ENCODE peak calls at places on chromosome 22, in six cellular contexts. H, D, R, F, Y and U are unnamed samples. For H3K9me3, the result is how much of the 10 kb centered on the place peaks cover.

GRCh38 chr22:21603973-21604372 is 25.8 kb downstream of the YDJC start:
- DNase-seq in R (no peak), Y (no peak), D (no peak), F (no peak), H (no peak), U (no peak)

GRCh38 chr22:45344339-45344738 is 34.6 kb downstream of the FAM118A start:
- DNase-seq in H (no peak), D (no peak), R (no peak), Y (no peak), F (peak), U (no peak)

GRCh38 chr22:35842954-35843353 is 125.3 kb downstream of the APOL5 start:
- DNase-seq in Y (no peak), D (no peak), R (no peak), F (peak), H (no peak), U (no peak)

GRCh38 chr22:38189104-38189503 is 7.5 kb upstream of the PLA2G6 start:
- DNase-seq in H (no peak), Y (no peak), F (no peak), D (no peak), R (no peak), U (no peak)

GRCh38 chr22:49370841-49371301 is 456.8 kb downstream of the BRD1 start:
- DNase-seq in Y (no peak), F (no peak), D (peak), H (peak), R (no peak), U (no peak)

GRCh38 chr22:18021431-18021830 is 2.9 kb downstream of the MICAL3 start:
- DNase-seq in R (no peak), Y (no peak), F (no peak), D (no peak), H (no peak), U (no peak)

GRCh38 chr22:48707749-48708557 is 1119.7 kb downstream of the BRD1 start:
- DNase-seq in H (peak), F (no peak), R (peak), Y (no peak), D (no peak), U (no peak)

GRCh38 chr22:30212363-30212995 is 34.1 kb downstream of the LIF start:
- DNase-seq in D (peak), H (peak), R (no peak), F (peak), Y (peak), U (no peak)

GRCh38 chr22:49042066-49042465 is 785.6 kb downstream of the BRD1 start:
- DNase-seq in H (no peak), R (no peak), D (no peak), Y (no peak), F (no peak), U (no peak)

GRCh38 chr22:36145881-36146280 is 14.7 kb downstream of the APOL3 start:
- DNase-seq in F (no peak), D (no peak), Y (no peak), H (no peak), R (no peak), U (no peak)

GRCh38 chr22:32378703-32379272 is 21.1 kb downstream of the RFPL3 start:
- DNase-seq in Y (peak), F (peak), H (no peak), R (peak), D (no peak), U (no peak)

GRCh38 chr22:44091021-44091721 is 67.1 kb downstream of the PARVB start:
- DNase-seq in R (no peak), Y (no peak), H (peak), D (no peak), F (peak), U (no peak)

GRCh38 chr22:37419916-37420655 is 7.2 kb downstream of the ELFN2 start:
- DNase-seq in Y (no peak), F (no peak), R (peak), H (peak), D (no peak), U (no peak)

GRCh38 chr22:26648011-26648497 is 9.3 kb upstream of the MIAT start:
- DNase-seq in Y (peak), D (no peak), H (no peak), F (no peak), R (no peak), U (no peak)

GRCh38 chr22:39731881-39732555 is 161.5 kb downstream of the CACNA1I start:
- DNase-seq in H (no peak), D (no peak), F (no peak), R (no peak), Y (no peak), U (no peak)
- TF ChIP-seq CTCF in H (no peak), D (no peak), F (no peak), R (no peak), Y (no peak), U (no peak)

GRCh38 chr22:47571616-47572015 is 809.2 kb downstream of the TBC1D22A start:
- DNase-seq in H (no peak), D (no peak), F (no peak), Y (no peak), R (peak), U (no peak)
- H3K9me3 ChIP-seq in H (under half), D (under half), F (under half), Y (under half), R (under half), U (under half)

GRCh38 chr22:23822101-23822671 is 16.6 kb downstream of the DERL3 start:
- DNase-seq in R (peak), D (peak), F (no peak), H (peak), Y (no peak), U (no peak)
- H3K27ac ChIP-seq in R (no peak), D (no peak), F (no peak), H (peak), Y (no peak), U (no peak)

DNA sequence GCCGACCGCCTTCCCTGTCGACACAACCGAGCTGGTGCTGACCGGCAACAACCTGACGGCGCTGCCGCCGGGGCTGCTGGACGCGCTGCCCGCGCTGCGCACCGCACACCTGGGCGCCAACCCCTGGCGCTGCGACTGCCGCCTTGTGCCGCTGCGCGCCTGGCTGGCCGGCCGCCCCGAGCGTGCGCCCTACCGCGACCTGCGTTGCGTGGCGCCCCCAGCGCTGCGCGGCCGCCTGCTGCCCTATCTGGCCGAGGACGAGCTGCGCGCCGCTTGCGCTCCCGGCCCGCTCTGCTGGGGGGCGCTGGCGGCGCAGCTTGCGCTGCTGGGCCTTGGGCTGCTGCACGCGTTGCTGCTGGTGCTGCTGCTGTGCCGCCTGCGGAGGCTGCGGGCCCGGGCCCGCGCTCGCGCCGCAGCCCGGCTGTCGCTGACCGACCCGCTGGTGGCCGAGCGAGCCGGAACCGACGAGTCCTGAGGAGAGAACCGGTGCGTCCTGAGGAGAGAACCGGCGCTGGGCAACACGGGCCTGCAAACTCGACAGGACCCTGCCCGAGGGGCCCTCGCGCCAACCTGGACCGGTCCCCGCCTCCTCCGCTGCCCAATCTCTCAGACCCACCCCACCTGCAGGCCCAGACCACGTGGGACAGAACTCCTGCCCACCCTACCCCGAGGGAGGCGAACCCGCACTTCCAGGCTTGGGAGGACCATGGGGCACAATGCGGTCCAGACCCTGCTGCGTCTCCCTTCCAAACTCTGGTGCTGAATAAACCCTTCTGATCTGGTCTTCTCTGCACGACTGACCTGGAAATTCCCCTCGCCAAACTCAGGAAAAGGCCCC is 870 bp downstream of the GP1BB start:
- DNase-seq in F (peak), R (no peak), H (no peak), D (no peak), Y (no peak), U (no peak)
- TF ChIP-seq CTCF in F (no peak), R (no peak), H (no peak), D (no peak), Y (no peak), U (no peak)

DNA sequence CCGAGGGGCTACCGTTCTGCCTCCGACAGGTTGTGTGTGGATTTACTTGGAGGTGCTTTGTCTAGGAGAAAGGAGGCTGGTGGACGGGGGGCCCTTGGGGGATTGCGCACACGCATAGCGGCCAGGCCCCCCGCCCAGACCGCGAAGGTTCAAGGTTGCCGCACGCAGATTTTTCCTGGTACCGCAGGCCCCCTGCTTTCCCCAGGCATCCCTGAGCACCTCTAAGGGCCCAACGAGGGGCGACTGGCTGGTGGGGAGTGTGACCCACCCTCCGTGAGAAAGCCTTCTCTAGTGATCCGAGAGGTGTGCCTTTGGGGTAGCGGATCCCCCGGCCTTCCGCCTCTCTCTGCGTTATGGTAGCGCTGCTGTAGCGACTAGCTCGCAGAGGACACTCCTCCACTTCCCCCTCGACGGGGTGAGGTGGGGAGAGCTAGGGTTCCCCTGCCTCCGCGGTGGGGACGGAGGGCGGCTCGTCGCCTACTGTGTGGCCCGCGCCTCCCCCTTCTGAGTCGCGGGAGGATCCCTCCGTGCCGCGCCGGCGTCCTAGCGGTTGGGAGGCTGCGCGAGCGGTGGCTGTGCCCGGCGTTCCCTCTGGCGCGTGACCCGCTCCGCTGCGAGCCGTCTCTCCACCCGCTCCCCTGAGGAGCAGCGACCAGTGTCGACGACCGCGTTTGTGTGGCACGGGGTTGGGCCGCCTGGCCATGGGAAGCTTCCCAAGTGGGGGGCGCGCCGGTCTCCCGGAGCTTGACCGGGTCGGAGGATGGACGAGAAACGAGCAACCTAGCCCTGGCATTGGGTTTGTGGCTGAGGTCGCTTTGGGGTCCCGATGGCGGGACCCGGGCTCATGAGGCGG is 3900.0 kb upstream of the OR11H1 start:
- DNase-seq in Y (no peak), D (no peak), F (no peak), H (peak), R (peak), U (no peak)
- H3K9me3 ChIP-seq in Y (under half), D (under half), F (under half), H (under half), R (under half), U (under half)

GRCh38 chr22:50722048-50722701 is 15.8 kb upstream of the ACR start:
- DNase-seq in D (no peak), Y (no peak), R (no peak), H (no peak), F (no peak), U (no peak)
- H3K27ac ChIP-seq in D (no peak), Y (no peak), R (no peak), H (no peak), F (no peak), U (no peak)